ENCODE peak calls at places on chromosomes 6 and 20, in seven cellular contexts. P is fibroblast of lung, G is GM06990, V is heart right ventricle, X is K562, W is suprapubic skin, Z is foreskin fibroblast. C is an unnamed sample.

GRCh38 chr20:1734269-1734858 is 76.8 kb upstream of the SIRPG start:
- DNase-seq in P (no peak), G (peak), V (no peak), X (no peak), W (no peak), Z (peak), C (no peak)

GRCh38 chr20:13857304-13857703 is 72.5 kb downstream of the NDUFAF5 start:
- DNase-seq in P (no peak), G (no peak), V (peak), X (no peak), W (no peak), Z (no peak), C (no peak)

GRCh38 chr6:57324538-57324937 is 7.1 kb downstream of the PRIM2 start:
- DNase-seq in P (peak), G (no peak), V (no peak), X (no peak), W (no peak), Z (no peak), C (no peak)

GRCh38 chr6:28648035-28648877 is 122.6 kb downstream of the GPX5 start:
- DNase-seq in P (peak), G (peak), V (no peak), X (peak), W (no peak), Z (peak), C (peak)

GRCh38 chr6:11806561-11807317 is 28.1 kb upstream of the ADTRP start:
- DNase-seq in P (no peak), G (no peak), V (no peak), X (no peak), W (no peak), Z (no peak), C (no peak)

GRCh38 chr6:162712694-162713093 is 14.9 kb downstream of the PRKN start:
- DNase-seq in P (no peak), G (no peak), V (no peak), X (no peak), W (no peak), Z (no peak), C (no peak)

GRCh38 chr6:72418495-72418894 is 203.4 kb upstream of the KCNQ5 start:
- DNase-seq in P (peak), G (no peak), V (no peak), X (no peak), W (no peak), Z (peak), C (no peak)

GRCh38 chr20:24762791-24763350 is 186.2 kb upstream of the CST7 start:
- DNase-seq in P (no peak), G (no peak), V (no peak), X (no peak), W (peak), Z (no peak), C (no peak)

GRCh38 chr20:11484479-11484878 is 433.2 kb upstream of the BTBD3 start:
- DNase-seq in P (no peak), G (no peak), V (no peak), X (no peak), W (no peak), Z (no peak), C (no peak)

GRCh38 chr6:141394125-141394536 is 738.6 kb upstream of the GJE1 start:
- DNase-seq in P (no peak), G (no peak), V (no peak), X (no peak), W (no peak), Z (no peak), C (no peak)

GRCh38 chr20:26208296-26209091 is 511.8 kb upstream of the ZNF337 start:
- DNase-seq in P (no peak), G (peak), V (peak), X (no peak), W (no peak), Z (no peak), C (no peak)

GRCh38 chr6:157715766-157716171 is 107.3 kb upstream of the SNX9 start:
- DNase-seq in P (peak), G (no peak), V (peak), X (no peak), W (peak), Z (peak), C (no peak)

GRCh38 chr6:43089874-43090556 is 13.9 kb downstream of the PTK7 start:
- DNase-seq in P (peak), G (no peak), V (no peak), X (no peak), W (no peak), Z (no peak), C (no peak)

GRCh38 chr6:47366335-47366879 is 56.7 kb upstream of the TNFRSF21 start:
- DNase-seq in P (no peak), G (no peak), V (no peak), X (no peak), W (no peak), Z (no peak), C (no peak)

GRCh38 chr6:157813191-157813590 is 9.9 kb upstream of the SNX9 start:
- DNase-seq in P (peak), G (no peak), V (peak), X (no peak), W (no peak), Z (peak), C (no peak)

GRCh38 chr20:40563296-40563950 is 125.6 kb downstream of the MAFB start:
- DNase-seq in P (peak), G (no peak), V (peak), X (peak), W (peak), Z (no peak), C (no peak)

GRCh38 chr20:49282584-49283171 is 4.8 kb upstream of the ZNFX1 start:
- DNase-seq in P (no peak), G (no peak), V (no peak), X (no peak), W (no peak), Z (no peak), C (no peak)

GRCh38 chr20:49283176-49283702 is 5.4 kb upstream of the ZNFX1 start:
- DNase-seq in P (no peak), G (no peak), V (no peak), X (no peak), W (no peak), Z (no peak), C (no peak)

GRCh38 chr20:49285233-49285668 is 7.4 kb upstream of the ZNFX1 start:
- DNase-seq in P (no peak), G (no peak), V (no peak), X (no peak), W (no peak), Z (no peak), C (no peak)

GRCh38 chr20:49284818-49285217 is 7.0 kb upstream of the ZNFX1 start:
- DNase-seq in P (no peak), G (no peak), V (no peak), X (no peak), W (no peak), Z (no peak), C (no peak)

DNA sequence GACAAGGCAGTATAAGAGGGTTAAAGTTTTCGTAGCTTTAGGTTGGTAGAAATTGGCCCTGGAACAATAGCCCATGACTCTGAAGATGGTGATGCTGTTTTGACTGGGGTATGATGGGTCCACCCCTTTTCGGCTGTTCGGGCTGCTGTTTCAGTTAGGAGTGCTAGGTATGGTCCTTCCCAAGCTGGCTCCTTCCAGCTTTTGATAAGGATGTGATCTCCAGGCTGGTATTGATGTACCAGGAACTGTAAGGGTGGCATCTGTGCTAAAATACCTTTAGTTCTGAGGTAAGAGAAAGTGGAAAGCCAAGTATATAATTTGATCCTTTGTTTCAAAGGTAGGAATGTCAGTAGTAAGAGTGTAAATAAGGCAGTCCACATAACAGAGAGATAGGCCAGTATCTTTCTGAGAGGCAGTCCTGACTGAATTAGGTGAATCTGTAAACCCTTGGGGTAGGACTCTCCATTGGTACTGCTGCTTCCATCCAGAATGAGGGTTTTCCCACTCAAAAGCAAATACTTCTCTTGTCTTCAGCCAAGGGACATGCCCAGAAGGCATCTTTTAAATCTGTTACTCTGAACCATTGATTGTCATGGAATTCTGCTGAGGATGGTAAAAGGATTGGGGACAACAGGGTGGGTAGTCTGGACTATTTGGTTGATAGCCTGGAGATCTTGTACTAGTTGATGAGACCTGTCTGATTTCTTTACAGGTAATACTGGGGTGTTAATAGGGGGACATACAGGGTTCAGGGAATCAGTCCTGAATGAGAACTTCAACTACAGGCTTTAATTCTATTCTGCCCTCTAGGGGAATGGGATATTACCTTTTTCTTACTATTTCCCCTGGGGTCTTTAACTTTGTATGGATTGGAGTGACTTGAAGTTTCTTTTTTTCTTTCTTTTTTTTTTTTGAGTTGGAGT is 6.1 kb upstream of the ZNFX1 start:
- DNase-seq in P (no peak), G (no peak), V (no peak), X (no peak), W (no peak), Z (no peak), C (no peak)
- H3K4me3 ChIP-seq in P (no peak), G (peak), V (no peak), X (peak), W (no peak), Z (no peak), C (peak)

GRCh38 chr6:132017921-132018320 is 66.7 kb upstream of the CCN2 start:
- DNase-seq in P (no peak), G (no peak), V (no peak), X (no peak), W (no peak), Z (no peak), C (no peak)

GRCh38 chr6:132025468-132025867 is 74.3 kb upstream of the CCN2 start:
- DNase-seq in P (no peak), G (no peak), V (no peak), X (no peak), W (no peak), Z (no peak), C (no peak)

GRCh38 chr6:132021552-132022375 is 70.6 kb upstream of the CCN2 start:
- DNase-seq in P (no peak), G (no peak), V (no peak), X (no peak), W (no peak), Z (no peak), C (no peak)

GRCh38 chr6:132020138-132020551 is 69.0 kb upstream of the CCN2 start:
- DNase-seq in P (peak), G (no peak), V (no peak), X (no peak), W (peak), Z (peak), C (no peak)

DNA sequence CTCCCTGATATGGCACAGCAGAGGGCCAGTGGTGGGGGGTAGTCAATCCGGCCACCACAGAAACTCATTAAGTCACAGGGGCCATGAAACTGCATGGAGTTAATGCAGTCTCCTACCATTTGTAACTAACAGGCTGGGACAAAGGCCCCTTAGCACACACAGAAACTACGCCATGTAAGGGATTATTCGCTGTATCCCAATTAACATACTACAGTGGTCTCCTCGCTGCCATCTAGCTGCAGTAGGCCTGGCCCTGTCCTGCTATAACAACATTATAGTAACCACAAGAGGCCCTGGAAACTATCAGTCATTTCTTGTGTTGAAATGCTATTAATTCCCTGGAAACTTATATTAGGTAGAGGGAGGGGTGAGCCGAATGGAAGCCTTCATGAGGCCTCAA is 72.3 kb upstream of the CCN2 start:
- DNase-seq in P (no peak), G (no peak), V (no peak), X (no peak), W (no peak), Z (no peak), C (no peak)
- TF ChIP-seq CTCF in P (peak), G (no peak), V (no peak), X (no peak), W (no peak), Z (no peak), C (no peak)

DNA sequence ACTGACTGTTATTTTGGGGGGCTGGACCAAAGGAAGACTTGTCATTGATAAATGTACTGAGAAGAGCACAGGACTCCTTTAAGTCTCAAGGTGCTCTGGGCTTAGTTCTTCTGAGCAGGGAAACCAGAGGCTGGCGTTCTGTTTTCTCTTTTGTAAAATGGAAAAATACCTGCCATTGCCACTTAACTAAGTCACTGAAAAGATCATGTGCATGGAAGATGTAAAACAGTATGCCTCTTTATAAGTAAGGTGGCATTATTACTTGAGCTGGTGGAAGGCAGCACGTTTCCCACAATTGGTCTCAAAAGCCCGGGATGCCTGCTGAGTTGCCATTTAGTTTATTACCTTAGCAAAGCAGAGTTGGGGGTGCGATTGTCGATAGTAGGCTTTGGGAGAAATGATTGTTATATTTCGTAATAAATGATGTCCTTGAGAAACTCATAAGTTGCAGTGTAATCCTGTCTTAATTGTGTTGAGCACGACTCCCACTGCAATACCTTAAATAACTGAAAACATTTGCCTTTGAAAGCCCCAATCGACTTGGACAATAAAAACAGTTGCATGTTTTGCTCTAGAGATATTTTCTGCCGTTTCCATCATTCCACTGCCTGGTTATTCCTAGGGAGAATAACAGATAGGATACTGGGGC is 3.6 kb downstream of the JARID2 start:
- DNase-seq in P (no peak), G (no peak), V (no peak), X (no peak), W (no peak), Z (no peak), C (no peak)
- H3K4me3 ChIP-seq in P (peak), G (peak), V (peak), X (peak), W (peak), Z (peak), C (peak)

GRCh38 chr6:20841806-20842205 is 307.5 kb downstream of the CDKAL1 start:
- DNase-seq in P (no peak), G (no peak), V (no peak), X (no peak), W (no peak), Z (no peak), C (no peak)

GRCh38 chr6:20840675-20841074 is 306.4 kb downstream of the CDKAL1 start:
- DNase-seq in P (peak), G (no peak), V (no peak), X (no peak), W (no peak), Z (peak), C (no peak)

GRCh38 chr6:20837189-20837588 is 302.9 kb downstream of the CDKAL1 start:
- DNase-seq in P (no peak), G (no peak), V (no peak), X (no peak), W (no peak), Z (no peak), C (no peak)

GRCh38 chr6:20838113-20838512 is 303.9 kb downstream of the CDKAL1 start:
- DNase-seq in P (no peak), G (no peak), V (no peak), X (no peak), W (no peak), Z (no peak), C (no peak)

GRCh38 chr6:20839624-20840023 is 305.4 kb downstream of the CDKAL1 start:
- DNase-seq in P (no peak), G (no peak), V (no peak), X (no peak), W (no peak), Z (no peak), C (no peak)
- TF ChIP-seq CTCF in P (no peak), G (no peak), V (no peak), X (peak), W (no peak), Z (no peak), C (no peak)

GRCh38 chr6:24931752-24932691 is 3.7 kb downstream of the RIPOR2 start:
- DNase-seq in P (peak), G (peak), V (no peak), X (no peak), W (no peak), Z (no peak), C (peak)
- H3K4me3 ChIP-seq in P (no peak), G (peak), V (no peak), X (no peak), W (no peak), Z (no peak), C (peak)

GRCh38 chr6:3136361-3136760 is 17.9 kb downstream of the BPHL start:
- DNase-seq in P (no peak), G (no peak), V (no peak), X (no peak), W (no peak), Z (no peak), C (no peak)
- TF ChIP-seq CTCF in P (no peak), G (no peak), V (no peak), X (no peak), W (no peak), Z (no peak), C (no peak)

GRCh38 chr6:111854683-111855082 is 18.6 kb downstream of the FYN start:
- DNase-seq in P (peak), G (no peak), V (no peak), X (no peak), W (no peak), Z (no peak), C (no peak)

GRCh38 chr6:111855775-111856174 is 17.5 kb downstream of the FYN start:
- DNase-seq in P (no peak), G (no peak), V (no peak), X (no peak), W (no peak), Z (no peak), C (no peak)

GRCh38 chr6:111857674-111858337 is 15.4 kb downstream of the FYN start:
- DNase-seq in P (no peak), G (no peak), V (no peak), X (no peak), W (no peak), Z (no peak), C (no peak)

GRCh38 chr6:111861321-111861938 is 11.8 kb downstream of the FYN start:
- DNase-seq in P (no peak), G (no peak), V (no peak), X (no peak), W (no peak), Z (no peak), C (no peak)

DNA sequence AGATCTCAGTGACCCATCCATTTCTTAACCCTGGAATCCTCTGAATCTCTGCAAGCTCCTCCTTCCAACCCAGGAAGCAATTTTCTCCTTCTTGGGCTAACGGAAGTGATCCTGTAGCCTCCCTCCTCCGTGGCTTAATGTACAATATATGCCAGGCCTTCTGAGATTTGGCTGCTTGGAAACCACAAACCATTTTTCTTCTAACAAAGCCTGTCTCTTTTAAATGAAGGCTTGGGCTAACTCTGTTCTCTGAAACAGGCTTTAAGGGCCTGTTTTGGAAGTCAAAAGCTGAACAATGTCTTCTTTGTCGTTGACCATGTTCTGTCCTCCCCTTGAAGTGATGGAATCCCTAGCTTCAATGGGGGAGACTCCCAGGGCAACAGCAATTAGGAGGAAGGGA is 14.9 kb downstream of the FYN start:
- DNase-seq in P (no peak), G (no peak), V (no peak), X (no peak), W (no peak), Z (no peak), C (no peak)
- H3K4me3 ChIP-seq in P (no peak), G (no peak), V (no peak), X (no peak), W (no peak), Z (no peak), C (no peak)

DNA sequence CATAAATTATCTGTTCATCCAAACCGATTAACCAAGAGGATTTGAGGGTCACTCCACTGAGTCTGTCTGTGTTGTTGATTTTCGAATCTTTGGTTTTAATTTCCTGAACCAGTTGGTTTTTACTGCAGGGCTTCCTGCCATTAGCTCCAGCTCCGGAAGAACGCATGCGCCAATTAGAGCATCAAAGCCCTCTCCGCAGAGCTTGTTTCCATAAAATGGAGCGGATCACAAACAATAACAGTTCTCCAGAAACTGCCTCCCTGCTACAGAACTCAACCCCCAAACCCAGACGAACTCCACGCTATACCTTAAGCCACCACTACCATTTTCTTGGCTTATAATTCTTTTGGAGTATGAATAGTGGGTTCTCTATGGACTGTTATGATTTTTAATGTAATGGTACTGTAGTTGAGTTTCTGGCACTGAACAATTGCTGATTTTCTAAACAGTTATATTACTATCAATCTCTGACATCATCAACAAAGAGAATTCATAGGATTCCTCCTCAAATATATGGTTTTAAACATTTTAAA is 13.8 kb downstream of the TFAP2A start:
- DNase-seq in P (no peak), G (no peak), V (no peak), X (no peak), W (no peak), Z (no peak), C (no peak)
- TF ChIP-seq CTCF in P (no peak), G (no peak), V (no peak), X (no peak), W (no peak), Z (no peak), C (no peak)

GRCh38 chr20:60139663-60140446 is 181.6 kb downstream of the CDH26 start:
- DNase-seq in P (no peak), G (no peak), V (no peak), X (no peak), W (no peak), Z (no peak), C (no peak)
- H3K4me3 ChIP-seq in P (no peak), G (no peak), V (no peak), X (no peak), W (no peak), Z (no peak), C (no peak)